ENCODE peak calls at places on chromosomes 4 and X, in seven cellular contexts. One of them, this sample, is unnamed.

GRCh38 chrX:52368368-52369055 is at the start of gene XAGE2:
- DNase-seq in stimulated activated CD4-positive, alpha-beta T cell treated with anti-CD3 and anti-CD28 coated beads, Interleukin-12 subunit alpha, Interleukin-12 subunit beta, amount 100 ng/mL, for 24 hours: no peak
- DNase-seq in activated T-helper 1 cell treated with anti-CD3 and anti-CD28 coated beads, Interleukin-12 subunit alpha, Interleukin-12 subunit beta, Interleukin-2, Interleukin-4 antibody, amounts not matched to agents 30 ng/mL and 10 ng/mL and 1 ng/mL, durations not matched to agents 14 hours and 24 hours and 36 hours: no peak
- DNase-seq in COR-L47: no peak
- DNase-seq in fibroblast of pulmonary artery: no peak
- DNase-seq in sciatic nerve: no peak
- DNase-seq in CD4-positive, alpha-beta T cell: no peak
- DNase-seq in this sample: no peak

GRCh38 chr4:174437324-174437723 is 85.0 kb downstream of the HPGD start:
- DNase-seq in stimulated activated CD4-positive, alpha-beta T cell treated with anti-CD3 and anti-CD28 coated beads, Interleukin-12 subunit alpha, Interleukin-12 subunit beta, amount 100 ng/mL, for 24 hours: no peak
- DNase-seq in activated T-helper 1 cell treated with anti-CD3 and anti-CD28 coated beads, Interleukin-12 subunit alpha, Interleukin-12 subunit beta, Interleukin-2, Interleukin-4 antibody, amounts not matched to agents 30 ng/mL and 10 ng/mL and 1 ng/mL, durations not matched to agents 14 hours and 24 hours and 36 hours: no peak
- DNase-seq in COR-L47: no peak
- DNase-seq in fibroblast of pulmonary artery: peak
- DNase-seq in sciatic nerve: no peak
- DNase-seq in CD4-positive, alpha-beta T cell: no peak
- DNase-seq in this sample: no peak

GRCh38 chrX:2325076-2325784 is 175.5 kb downstream of the DHRSX start:
- DNase-seq in stimulated activated CD4-positive, alpha-beta T cell treated with anti-CD3 and anti-CD28 coated beads, Interleukin-12 subunit alpha, Interleukin-12 subunit beta, amount 100 ng/mL, for 24 hours: no peak
- DNase-seq in activated T-helper 1 cell treated with anti-CD3 and anti-CD28 coated beads, Interleukin-12 subunit alpha, Interleukin-12 subunit beta, Interleukin-2, Interleukin-4 antibody, amounts not matched to agents 30 ng/mL and 10 ng/mL and 1 ng/mL, durations not matched to agents 14 hours and 24 hours and 36 hours: no peak
- DNase-seq in COR-L47: no peak
- DNase-seq in fibroblast of pulmonary artery: peak
- DNase-seq in sciatic nerve: peak
- DNase-seq in CD4-positive, alpha-beta T cell: peak
- DNase-seq in this sample: peak

GRCh38 chrX:149720021-149720689 is 8.3 kb downstream of the MAGEA11 start:
- DNase-seq in stimulated activated CD4-positive, alpha-beta T cell treated with anti-CD3 and anti-CD28 coated beads, Interleukin-12 subunit alpha, Interleukin-12 subunit beta, amount 100 ng/mL, for 24 hours: no peak
- DNase-seq in activated T-helper 1 cell treated with anti-CD3 and anti-CD28 coated beads, Interleukin-12 subunit alpha, Interleukin-12 subunit beta, Interleukin-2, Interleukin-4 antibody, amounts not matched to agents 30 ng/mL and 10 ng/mL and 1 ng/mL, durations not matched to agents 14 hours and 24 hours and 36 hours: no peak
- DNase-seq in COR-L47: peak
- DNase-seq in fibroblast of pulmonary artery: no peak
- DNase-seq in sciatic nerve: no peak
- DNase-seq in CD4-positive, alpha-beta T cell: no peak
- DNase-seq in this sample: no peak

GRCh38 chr4:148026022-148026421 is 294.1 kb downstream of the ARHGAP10 start:
- DNase-seq in stimulated activated CD4-positive, alpha-beta T cell treated with anti-CD3 and anti-CD28 coated beads, Interleukin-12 subunit alpha, Interleukin-12 subunit beta, amount 100 ng/mL, for 24 hours: no peak
- DNase-seq in activated T-helper 1 cell treated with anti-CD3 and anti-CD28 coated beads, Interleukin-12 subunit alpha, Interleukin-12 subunit beta, Interleukin-2, Interleukin-4 antibody, amounts not matched to agents 30 ng/mL and 10 ng/mL and 1 ng/mL, durations not matched to agents 14 hours and 24 hours and 36 hours: no peak
- DNase-seq in COR-L47: no peak
- DNase-seq in fibroblast of pulmonary artery: peak
- DNase-seq in sciatic nerve: no peak
- DNase-seq in CD4-positive, alpha-beta T cell: no peak
- DNase-seq in this sample: no peak

GRCh38 chr4:86092684-86093083 is 267.2 kb downstream of the MAPK10 start:
- DNase-seq in stimulated activated CD4-positive, alpha-beta T cell treated with anti-CD3 and anti-CD28 coated beads, Interleukin-12 subunit alpha, Interleukin-12 subunit beta, amount 100 ng/mL, for 24 hours: no peak
- DNase-seq in activated T-helper 1 cell treated with anti-CD3 and anti-CD28 coated beads, Interleukin-12 subunit alpha, Interleukin-12 subunit beta, Interleukin-2, Interleukin-4 antibody, amounts not matched to agents 30 ng/mL and 10 ng/mL and 1 ng/mL, durations not matched to agents 14 hours and 24 hours and 36 hours: no peak
- DNase-seq in COR-L47: no peak
- DNase-seq in fibroblast of pulmonary artery: peak
- DNase-seq in sciatic nerve: no peak
- DNase-seq in CD4-positive, alpha-beta T cell: no peak
- DNase-seq in this sample: no peak

GRCh38 chrX:69070949-69071650 is 94.2 kb downstream of the PJA1 start:
- DNase-seq in stimulated activated CD4-positive, alpha-beta T cell treated with anti-CD3 and anti-CD28 coated beads, Interleukin-12 subunit alpha, Interleukin-12 subunit beta, amount 100 ng/mL, for 24 hours: no peak
- DNase-seq in activated T-helper 1 cell treated with anti-CD3 and anti-CD28 coated beads, Interleukin-12 subunit alpha, Interleukin-12 subunit beta, Interleukin-2, Interleukin-4 antibody, amounts not matched to agents 30 ng/mL and 10 ng/mL and 1 ng/mL, durations not matched to agents 14 hours and 24 hours and 36 hours: no peak
- DNase-seq in COR-L47: no peak
- DNase-seq in fibroblast of pulmonary artery: no peak
- DNase-seq in sciatic nerve: peak
- DNase-seq in CD4-positive, alpha-beta T cell: no peak
- DNase-seq in this sample: no peak

GRCh38 chr4:39353478-39354177 is 12.5 kb downstream of the RFC1 start:
- DNase-seq in stimulated activated CD4-positive, alpha-beta T cell treated with anti-CD3 and anti-CD28 coated beads, Interleukin-12 subunit alpha, Interleukin-12 subunit beta, amount 100 ng/mL, for 24 hours: no peak
- DNase-seq in activated T-helper 1 cell treated with anti-CD3 and anti-CD28 coated beads, Interleukin-12 subunit alpha, Interleukin-12 subunit beta, Interleukin-2, Interleukin-4 antibody, amounts not matched to agents 30 ng/mL and 10 ng/mL and 1 ng/mL, durations not matched to agents 14 hours and 24 hours and 36 hours: peak
- DNase-seq in COR-L47: no peak
- DNase-seq in fibroblast of pulmonary artery: peak
- DNase-seq in sciatic nerve: no peak
- DNase-seq in CD4-positive, alpha-beta T cell: no peak
- DNase-seq in this sample: no peak

GRCh38 chrX:82141942-82142341 is 940.0 kb downstream of the SH3BGRL start:
- DNase-seq in stimulated activated CD4-positive, alpha-beta T cell treated with anti-CD3 and anti-CD28 coated beads, Interleukin-12 subunit alpha, Interleukin-12 subunit beta, amount 100 ng/mL, for 24 hours: no peak
- DNase-seq in activated T-helper 1 cell treated with anti-CD3 and anti-CD28 coated beads, Interleukin-12 subunit alpha, Interleukin-12 subunit beta, Interleukin-2, Interleukin-4 antibody, amounts not matched to agents 30 ng/mL and 10 ng/mL and 1 ng/mL, durations not matched to agents 14 hours and 24 hours and 36 hours: no peak
- DNase-seq in COR-L47: no peak
- DNase-seq in fibroblast of pulmonary artery: no peak
- DNase-seq in sciatic nerve: no peak
- DNase-seq in CD4-positive, alpha-beta T cell: peak
- DNase-seq in this sample: peak

GRCh38 chr4:40275065-40275464 is 60.1 kb upstream of the CHRNA9 start:
- DNase-seq in stimulated activated CD4-positive, alpha-beta T cell treated with anti-CD3 and anti-CD28 coated beads, Interleukin-12 subunit alpha, Interleukin-12 subunit beta, amount 100 ng/mL, for 24 hours: no peak
- DNase-seq in activated T-helper 1 cell treated with anti-CD3 and anti-CD28 coated beads, Interleukin-12 subunit alpha, Interleukin-12 subunit beta, Interleukin-2, Interleukin-4 antibody, amounts not matched to agents 30 ng/mL and 10 ng/mL and 1 ng/mL, durations not matched to agents 14 hours and 24 hours and 36 hours: no peak
- DNase-seq in COR-L47: no peak
- DNase-seq in fibroblast of pulmonary artery: no peak
- DNase-seq in sciatic nerve: no peak
- DNase-seq in CD4-positive, alpha-beta T cell: no peak
- DNase-seq in this sample: no peak

GRCh38 chr4:183918696-183919095 is 13.6 kb downstream of the STOX2 start:
- DNase-seq in stimulated activated CD4-positive, alpha-beta T cell treated with anti-CD3 and anti-CD28 coated beads, Interleukin-12 subunit alpha, Interleukin-12 subunit beta, amount 100 ng/mL, for 24 hours: no peak
- DNase-seq in activated T-helper 1 cell treated with anti-CD3 and anti-CD28 coated beads, Interleukin-12 subunit alpha, Interleukin-12 subunit beta, Interleukin-2, Interleukin-4 antibody, amounts not matched to agents 30 ng/mL and 10 ng/mL and 1 ng/mL, durations not matched to agents 14 hours and 24 hours and 36 hours: no peak
- DNase-seq in COR-L47: no peak
- DNase-seq in fibroblast of pulmonary artery: no peak
- DNase-seq in sciatic nerve: no peak
- DNase-seq in CD4-positive, alpha-beta T cell: no peak
- DNase-seq in this sample: no peak

GRCh38 chr4:23887173-23887572 is 2.7 kb downstream of the PPARGC1A start:
- DNase-seq in stimulated activated CD4-positive, alpha-beta T cell treated with anti-CD3 and anti-CD28 coated beads, Interleukin-12 subunit alpha, Interleukin-12 subunit beta, amount 100 ng/mL, for 24 hours: no peak
- DNase-seq in activated T-helper 1 cell treated with anti-CD3 and anti-CD28 coated beads, Interleukin-12 subunit alpha, Interleukin-12 subunit beta, Interleukin-2, Interleukin-4 antibody, amounts not matched to agents 30 ng/mL and 10 ng/mL and 1 ng/mL, durations not matched to agents 14 hours and 24 hours and 36 hours: no peak
- DNase-seq in COR-L47: no peak
- DNase-seq in fibroblast of pulmonary artery: no peak
- DNase-seq in sciatic nerve: no peak
- DNase-seq in CD4-positive, alpha-beta T cell: no peak
- DNase-seq in this sample: no peak

GRCh38 chrX:81120936-81121351 is 80.8 kb downstream of the HMGN5 start:
- DNase-seq in stimulated activated CD4-positive, alpha-beta T cell treated with anti-CD3 and anti-CD28 coated beads, Interleukin-12 subunit alpha, Interleukin-12 subunit beta, amount 100 ng/mL, for 24 hours: peak
- DNase-seq in activated T-helper 1 cell treated with anti-CD3 and anti-CD28 coated beads, Interleukin-12 subunit alpha, Interleukin-12 subunit beta, Interleukin-2, Interleukin-4 antibody, amounts not matched to agents 30 ng/mL and 10 ng/mL and 1 ng/mL, durations not matched to agents 14 hours and 24 hours and 36 hours: no peak
- DNase-seq in COR-L47: no peak
- DNase-seq in fibroblast of pulmonary artery: peak
- DNase-seq in sciatic nerve: no peak
- DNase-seq in CD4-positive, alpha-beta T cell: no peak
- DNase-seq in this sample: no peak

GRCh38 chrX:155857561-155857960 is 23.6 kb upstream of the VAMP7 start:
- DNase-seq in stimulated activated CD4-positive, alpha-beta T cell treated with anti-CD3 and anti-CD28 coated beads, Interleukin-12 subunit alpha, Interleukin-12 subunit beta, amount 100 ng/mL, for 24 hours: no peak
- DNase-seq in activated T-helper 1 cell treated with anti-CD3 and anti-CD28 coated beads, Interleukin-12 subunit alpha, Interleukin-12 subunit beta, Interleukin-2, Interleukin-4 antibody, amounts not matched to agents 30 ng/mL and 10 ng/mL and 1 ng/mL, durations not matched to agents 14 hours and 24 hours and 36 hours: no peak
- DNase-seq in COR-L47: no peak
- DNase-seq in fibroblast of pulmonary artery: peak
- DNase-seq in sciatic nerve: no peak
- DNase-seq in CD4-positive, alpha-beta T cell: no peak
- DNase-seq in this sample: no peak

GRCh38 chr4:133776503-133776902 is 425.1 kb downstream of the PABPC4L start:
- DNase-seq in stimulated activated CD4-positive, alpha-beta T cell treated with anti-CD3 and anti-CD28 coated beads, Interleukin-12 subunit alpha, Interleukin-12 subunit beta, amount 100 ng/mL, for 24 hours: no peak
- DNase-seq in activated T-helper 1 cell treated with anti-CD3 and anti-CD28 coated beads, Interleukin-12 subunit alpha, Interleukin-12 subunit beta, Interleukin-2, Interleukin-4 antibody, amounts not matched to agents 30 ng/mL and 10 ng/mL and 1 ng/mL, durations not matched to agents 14 hours and 24 hours and 36 hours: no peak
- DNase-seq in COR-L47: no peak
- DNase-seq in fibroblast of pulmonary artery: no peak
- DNase-seq in sciatic nerve: no peak
- DNase-seq in CD4-positive, alpha-beta T cell: no peak
- DNase-seq in this sample: no peak

GRCh38 chrX:48107717-48108116 is 22.7 kb upstream of the SPACA5B start:
- DNase-seq in stimulated activated CD4-positive, alpha-beta T cell treated with anti-CD3 and anti-CD28 coated beads, Interleukin-12 subunit alpha, Interleukin-12 subunit beta, amount 100 ng/mL, for 24 hours: no peak
- DNase-seq in activated T-helper 1 cell treated with anti-CD3 and anti-CD28 coated beads, Interleukin-12 subunit alpha, Interleukin-12 subunit beta, Interleukin-2, Interleukin-4 antibody, amounts not matched to agents 30 ng/mL and 10 ng/mL and 1 ng/mL, durations not matched to agents 14 hours and 24 hours and 36 hours: no peak
- DNase-seq in COR-L47: no peak
- DNase-seq in fibroblast of pulmonary artery: no peak
- DNase-seq in sciatic nerve: no peak
- DNase-seq in CD4-positive, alpha-beta T cell: no peak
- DNase-seq in this sample: no peak

GRCh38 chr4:153490985-153491483 is 24.9 kb downstream of the TMEM131L start:
- DNase-seq in stimulated activated CD4-positive, alpha-beta T cell treated with anti-CD3 and anti-CD28 coated beads, Interleukin-12 subunit alpha, Interleukin-12 subunit beta, amount 100 ng/mL, for 24 hours: no peak
- DNase-seq in activated T-helper 1 cell treated with anti-CD3 and anti-CD28 coated beads, Interleukin-12 subunit alpha, Interleukin-12 subunit beta, Interleukin-2, Interleukin-4 antibody, amounts not matched to agents 30 ng/mL and 10 ng/mL and 1 ng/mL, durations not matched to agents 14 hours and 24 hours and 36 hours: no peak
- DNase-seq in COR-L47: no peak
- DNase-seq in fibroblast of pulmonary artery: no peak
- DNase-seq in sciatic nerve: no peak
- DNase-seq in CD4-positive, alpha-beta T cell: no peak
- DNase-seq in this sample: no peak

GRCh38 chrX:119488749-119489148 is 20.5 kb downstream of the SLC25A5 start:
- DNase-seq in stimulated activated CD4-positive, alpha-beta T cell treated with anti-CD3 and anti-CD28 coated beads, Interleukin-12 subunit alpha, Interleukin-12 subunit beta, amount 100 ng/mL, for 24 hours: peak
- DNase-seq in activated T-helper 1 cell treated with anti-CD3 and anti-CD28 coated beads, Interleukin-12 subunit alpha, Interleukin-12 subunit beta, Interleukin-2, Interleukin-4 antibody, amounts not matched to agents 30 ng/mL and 10 ng/mL and 1 ng/mL, durations not matched to agents 14 hours and 24 hours and 36 hours: peak
- DNase-seq in COR-L47: peak
- DNase-seq in fibroblast of pulmonary artery: peak
- DNase-seq in sciatic nerve: peak
- DNase-seq in CD4-positive, alpha-beta T cell: no peak
- DNase-seq in this sample: no peak

GRCh38 chr4:79042079-79042674 is 102.9 kb upstream of the PAQR3 start:
- DNase-seq in stimulated activated CD4-positive, alpha-beta T cell treated with anti-CD3 and anti-CD28 coated beads, Interleukin-12 subunit alpha, Interleukin-12 subunit beta, amount 100 ng/mL, for 24 hours: no peak
- DNase-seq in activated T-helper 1 cell treated with anti-CD3 and anti-CD28 coated beads, Interleukin-12 subunit alpha, Interleukin-12 subunit beta, Interleukin-2, Interleukin-4 antibody, amounts not matched to agents 30 ng/mL and 10 ng/mL and 1 ng/mL, durations not matched to agents 14 hours and 24 hours and 36 hours: no peak
- DNase-seq in COR-L47: peak
- DNase-seq in fibroblast of pulmonary artery: peak
- DNase-seq in sciatic nerve: no peak
- DNase-seq in CD4-positive, alpha-beta T cell: no peak
- DNase-seq in this sample: no peak

GRCh38 chrX:1151378-1152077 is 60.9 kb downstream of the CRLF2 start:
- DNase-seq in stimulated activated CD4-positive, alpha-beta T cell treated with anti-CD3 and anti-CD28 coated beads, Interleukin-12 subunit alpha, Interleukin-12 subunit beta, amount 100 ng/mL, for 24 hours: no peak
- DNase-seq in activated T-helper 1 cell treated with anti-CD3 and anti-CD28 coated beads, Interleukin-12 subunit alpha, Interleukin-12 subunit beta, Interleukin-2, Interleukin-4 antibody, amounts not matched to agents 30 ng/mL and 10 ng/mL and 1 ng/mL, durations not matched to agents 14 hours and 24 hours and 36 hours: no peak
- DNase-seq in COR-L47: no peak
- DNase-seq in fibroblast of pulmonary artery: no peak
- DNase-seq in sciatic nerve: no peak
- DNase-seq in CD4-positive, alpha-beta T cell: no peak
- DNase-seq in this sample: no peak

GRCh38 chr4:129355529-129355928 is 259.6 kb downstream of the C4orf33 start:
- DNase-seq in stimulated activated CD4-positive, alpha-beta T cell treated with anti-CD3 and anti-CD28 coated beads, Interleukin-12 subunit alpha, Interleukin-12 subunit beta, amount 100 ng/mL, for 24 hours: no peak
- DNase-seq in activated T-helper 1 cell treated with anti-CD3 and anti-CD28 coated beads, Interleukin-12 subunit alpha, Interleukin-12 subunit beta, Interleukin-2, Interleukin-4 antibody, amounts not matched to agents 30 ng/mL and 10 ng/mL and 1 ng/mL, durations not matched to agents 14 hours and 24 hours and 36 hours: no peak
- DNase-seq in COR-L47: no peak
- DNase-seq in fibroblast of pulmonary artery: peak
- DNase-seq in sciatic nerve: no peak
- DNase-seq in CD4-positive, alpha-beta T cell: no peak
- DNase-seq in this sample: no peak

This sample was measured in T-helper 22 cell.